ENCODE peak calls at places on chromosomes 4 and X, in eight cellular contexts. O is fibroblast of lung; P is CD4-positive, alpha-beta T cell; K is NCI-H460; S is SK-MEL-5; L is head of caudate nucleus; M is H4; J is AG10803. W is an unnamed sample.

GRCh38 chr4:146143888-146144287 is 31.6 kb upstream of the LSM6 start:
- DNase-seq in O (no peak), P (no peak), K (no peak), S (no peak), L (no peak), M (no peak), J (no peak), W (no peak)

GRCh38 chrX:95346854-95347253 is 1337.8 kb upstream of the DIAPH2 start:
- DNase-seq in O (peak), P (no peak), K (peak), S (peak), L (no peak), M (peak), J (no peak), W (no peak)

GRCh38 chr4:166293551-166293950 is 420.5 kb downstream of the TLL1 start:
- DNase-seq in O (no peak), P (no peak), K (no peak), S (no peak), L (no peak), M (no peak), J (no peak), W (no peak)

GRCh38 chr4:101158136-101158485 is 189.2 kb downstream of the PPP3CA start:
- DNase-seq in O (no peak), P (no peak), K (no peak), S (peak), L (peak), M (no peak), J (peak), W (no peak)

GRCh38 chrX:38313190-38313589 is 14.1 kb downstream of the RPGR start:
- DNase-seq in O (peak), P (no peak), K (no peak), S (no peak), L (no peak), M (no peak), J (peak), W (no peak)

GRCh38 chrX:71292669-71293379 is 8.7 kb upstream of the ITGB1BP2 start:
- DNase-seq in O (peak), P (no peak), K (no peak), S (no peak), L (no peak), M (no peak), J (peak), W (no peak)

GRCh38 chrX:39201305-39201990 is 400.2 kb downstream of the MID1IP1 start:
- DNase-seq in O (no peak), P (no peak), K (no peak), S (no peak), L (no peak), M (no peak), J (no peak), W (no peak)

GRCh38 chr4:152660526-152660925 is 19.3 kb downstream of the TMEM154 start:
- DNase-seq in O (no peak), P (no peak), K (no peak), S (no peak), L (no peak), M (no peak), J (no peak), W (no peak)

GRCh38 chrX:134836497-134836968 is 154.3 kb upstream of the SMIM10 start:
- DNase-seq in O (peak), P (no peak), K (no peak), S (no peak), L (no peak), M (peak), J (peak), W (no peak)

W was measured in ovary.